ENCODE peak calls at places on chromosomes 2 and 18, in seven cellular contexts. One of them, this sample, is unnamed. For H3K4me1 and H3K9me3, the result is how much of the 10 kb centered on the place peaks cover.

GRCh38 chr2:170214309-170214902 is 36.5 kb downstream of the MYO3B start:
- DNase-seq in spleen: no peak
- DNase-seq in heart right ventricle: no peak
- DNase-seq in pancreas: no peak
- DNase-seq in upper lobe of left lung: no peak
- DNase-seq in HCT116: no peak
- DNase-seq in body of pancreas: no peak
- DNase-seq in this sample: no peak

GRCh38 chr2:201269764-201270163 is 9.4 kb downstream of the CASP8 start:
- DNase-seq in spleen: no peak
- DNase-seq in heart right ventricle: no peak
- DNase-seq in pancreas: no peak
- DNase-seq in upper lobe of left lung: no peak
- DNase-seq in HCT116: no peak
- DNase-seq in body of pancreas: no peak
- DNase-seq in this sample: no peak

GRCh38 chr2:25201265-25201664 is 32.9 kb upstream of the POMC start:
- DNase-seq in spleen: no peak
- DNase-seq in heart right ventricle: no peak
- DNase-seq in pancreas: no peak
- DNase-seq in upper lobe of left lung: no peak
- DNase-seq in HCT116: peak
- DNase-seq in body of pancreas: no peak
- DNase-seq in this sample: no peak

GRCh38 chr2:161898633-161899032 is 175.4 kb downstream of the DPP4 start:
- DNase-seq in spleen: no peak
- DNase-seq in heart right ventricle: no peak
- DNase-seq in pancreas: no peak
- DNase-seq in upper lobe of left lung: no peak
- DNase-seq in HCT116: no peak
- DNase-seq in body of pancreas: no peak
- DNase-seq in this sample: no peak

GRCh38 chr2:204175552-204176271 is 239.1 kb downstream of the ICOS start:
- DNase-seq in spleen: no peak
- DNase-seq in heart right ventricle: no peak
- DNase-seq in pancreas: no peak
- DNase-seq in upper lobe of left lung: no peak
- DNase-seq in HCT116: no peak
- DNase-seq in body of pancreas: no peak
- DNase-seq in this sample: no peak

GRCh38 chr2:45009928-45010705 is 865 bp upstream of the SIX2 start:
- DNase-seq in spleen: no peak
- DNase-seq in heart right ventricle: peak
- DNase-seq in pancreas: peak
- DNase-seq in upper lobe of left lung: peak
- DNase-seq in HCT116: no peak
- DNase-seq in body of pancreas: peak
- DNase-seq in this sample: peak

GRCh38 chr2:81894451-81894990 is 1590.0 kb upstream of the LRRTM1 start:
- DNase-seq in spleen: no peak
- DNase-seq in heart right ventricle: no peak
- DNase-seq in pancreas: no peak
- DNase-seq in upper lobe of left lung: no peak
- DNase-seq in HCT116: no peak
- DNase-seq in body of pancreas: no peak
- DNase-seq in this sample: no peak

GRCh38 chr2:2769481-2770431 is 438.7 kb upstream of the MYT1L start:
- DNase-seq in spleen: peak
- DNase-seq in heart right ventricle: peak
- DNase-seq in pancreas: peak
- DNase-seq in upper lobe of left lung: no peak
- DNase-seq in HCT116: no peak
- DNase-seq in body of pancreas: no peak
- DNase-seq in this sample: no peak

GRCh38 chr18:5958822-5959221 is 63.5 kb upstream of the TMEM200C start:
- DNase-seq in spleen: no peak
- DNase-seq in heart right ventricle: no peak
- DNase-seq in pancreas: no peak
- DNase-seq in upper lobe of left lung: no peak
- DNase-seq in HCT116: no peak
- DNase-seq in body of pancreas: no peak
- DNase-seq in this sample: no peak

GRCh38 chr2:44290271-44290670 is 15.0 kb downstream of the SLC3A1 start:
- DNase-seq in spleen: no peak
- DNase-seq in heart right ventricle: no peak
- DNase-seq in pancreas: no peak
- DNase-seq in upper lobe of left lung: no peak
- DNase-seq in HCT116: no peak
- DNase-seq in body of pancreas: no peak
- DNase-seq in this sample: no peak

GRCh38 chr2:46333912-46334311 is 36.7 kb downstream of the EPAS1 start:
- DNase-seq in spleen: no peak
- DNase-seq in heart right ventricle: no peak
- DNase-seq in pancreas: no peak
- DNase-seq in upper lobe of left lung: no peak
- DNase-seq in HCT116: no peak
- DNase-seq in body of pancreas: no peak
- DNase-seq in this sample: peak

GRCh38 chr2:69570474-69570873 is 73.1 kb downstream of the AAK1 start:
- DNase-seq in spleen: no peak
- DNase-seq in heart right ventricle: no peak
- DNase-seq in pancreas: no peak
- DNase-seq in upper lobe of left lung: no peak
- DNase-seq in HCT116: no peak
- DNase-seq in body of pancreas: no peak
- DNase-seq in this sample: no peak

GRCh38 chr18:24919141-24919540 is 432.8 kb downstream of the ZNF521 start:
- DNase-seq in spleen: no peak
- DNase-seq in heart right ventricle: no peak
- DNase-seq in pancreas: no peak
- DNase-seq in upper lobe of left lung: no peak
- DNase-seq in HCT116: no peak
- DNase-seq in body of pancreas: no peak
- DNase-seq in this sample: no peak

GRCh38 chr18:63831080-63831788 is 56.0 kb downstream of the SERPINB7 start:
- DNase-seq in spleen: no peak
- DNase-seq in heart right ventricle: no peak
- DNase-seq in pancreas: no peak
- DNase-seq in upper lobe of left lung: no peak
- DNase-seq in HCT116: no peak
- DNase-seq in body of pancreas: no peak
- DNase-seq in this sample: no peak

GRCh38 chr18:189254-189653 is 30.9 kb downstream of the USP14 start:
- DNase-seq in spleen: no peak
- DNase-seq in heart right ventricle: no peak
- DNase-seq in pancreas: no peak
- DNase-seq in upper lobe of left lung: no peak
- DNase-seq in HCT116: no peak
- DNase-seq in body of pancreas: no peak
- DNase-seq in this sample: no peak

GRCh38 chr2:165406053-165406628 is 63.4 kb upstream of the CSRNP3 start:
- DNase-seq in spleen: no peak
- DNase-seq in heart right ventricle: no peak
- DNase-seq in pancreas: no peak
- DNase-seq in upper lobe of left lung: no peak
- DNase-seq in HCT116: no peak
- DNase-seq in body of pancreas: no peak
- DNase-seq in this sample: no peak

GRCh38 chr2:120763516-120763915 is 27.8 kb downstream of the GLI2 start:
- DNase-seq in spleen: peak
- DNase-seq in heart right ventricle: no peak
- DNase-seq in pancreas: no peak
- DNase-seq in upper lobe of left lung: peak
- DNase-seq in HCT116: no peak
- DNase-seq in body of pancreas: peak
- DNase-seq in this sample: no peak

GRCh38 chr2:63029058-63029457 is 21.6 kb upstream of the OTX1 start:
- DNase-seq in spleen: no peak
- DNase-seq in heart right ventricle: no peak
- DNase-seq in pancreas: no peak
- DNase-seq in upper lobe of left lung: no peak
- DNase-seq in HCT116: no peak
- DNase-seq in body of pancreas: no peak
- DNase-seq in this sample: peak

GRCh38 chr18:57455576-57456129 is 20.5 kb downstream of the ONECUT2 start:
- DNase-seq in spleen: no peak
- DNase-seq in heart right ventricle: no peak
- DNase-seq in pancreas: no peak
- DNase-seq in upper lobe of left lung: no peak
- DNase-seq in HCT116: no peak
- DNase-seq in body of pancreas: no peak
- DNase-seq in this sample: no peak

GRCh38 chr2:8332646-8333045 is 349.2 kb upstream of the ID2 start:
- DNase-seq in spleen: no peak
- DNase-seq in heart right ventricle: no peak
- DNase-seq in pancreas: no peak
- DNase-seq in upper lobe of left lung: no peak
- DNase-seq in HCT116: no peak
- DNase-seq in body of pancreas: no peak
- DNase-seq in this sample: no peak

GRCh38 chr2:188776634-188777033 is 197.5 kb upstream of the COL3A1 start:
- DNase-seq in spleen: no peak
- DNase-seq in heart right ventricle: no peak
- DNase-seq in pancreas: no peak
- DNase-seq in upper lobe of left lung: no peak
- DNase-seq in HCT116: peak
- DNase-seq in body of pancreas: no peak
- DNase-seq in this sample: no peak

GRCh38 chr2:176391020-176391419 is 121.8 kb downstream of the MTX2 start:
- DNase-seq in spleen: no peak
- DNase-seq in heart right ventricle: no peak
- DNase-seq in pancreas: no peak
- DNase-seq in upper lobe of left lung: no peak
- DNase-seq in HCT116: no peak
- DNase-seq in body of pancreas: no peak
- DNase-seq in this sample: no peak

GRCh38 chr18:31612124-31612523 is 20.4 kb downstream of the TTR start:
- DNase-seq in spleen: no peak
- DNase-seq in heart right ventricle: peak
- DNase-seq in pancreas: no peak
- DNase-seq in upper lobe of left lung: no peak
- DNase-seq in HCT116: no peak
- DNase-seq in body of pancreas: no peak
- DNase-seq in this sample: no peak

GRCh38 chr18:48779462-48779861 is 171.3 kb downstream of the SMAD7 start:
- DNase-seq in spleen: no peak
- DNase-seq in heart right ventricle: no peak
- DNase-seq in pancreas: peak
- DNase-seq in upper lobe of left lung: no peak
- DNase-seq in HCT116: no peak
- DNase-seq in body of pancreas: no peak
- DNase-seq in this sample: no peak
- H3K4me1 ChIP-seq in spleen: half or more
- H3K4me1 ChIP-seq in heart right ventricle: half or more
- H3K4me1 ChIP-seq in pancreas: under half
- H3K4me1 ChIP-seq in upper lobe of left lung: half or more
- H3K4me1 ChIP-seq in HCT116: under half
- H3K4me1 ChIP-seq in body of pancreas: under half
- H3K4me1 ChIP-seq in this sample: under half

DNA sequence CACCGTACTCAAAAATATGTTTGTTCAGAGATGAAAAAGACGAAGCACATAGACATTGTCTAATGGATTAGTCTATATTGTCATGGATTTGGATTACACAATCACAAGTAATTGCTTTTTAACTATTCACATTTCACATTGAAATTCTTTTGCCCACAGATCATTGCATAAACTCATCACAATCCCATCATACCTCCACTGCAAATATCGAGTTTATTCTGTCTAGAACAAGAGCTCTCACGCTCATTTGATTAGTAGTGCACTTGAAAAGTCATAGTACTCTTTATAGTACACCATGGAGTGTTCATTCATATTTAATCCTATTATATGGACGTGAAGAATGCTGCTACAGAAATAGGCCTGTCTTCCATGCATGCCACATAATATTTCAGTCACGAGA is 97.9 kb upstream of the SOX11 start:
- DNase-seq in spleen: no peak
- DNase-seq in heart right ventricle: no peak
- DNase-seq in pancreas: no peak
- DNase-seq in upper lobe of left lung: no peak
- DNase-seq in HCT116: no peak
- DNase-seq in body of pancreas: no peak
- DNase-seq in this sample: no peak
- H3K9me3 ChIP-seq in spleen: under half
- H3K9me3 ChIP-seq in heart right ventricle: under half
- H3K9me3 ChIP-seq in pancreas: under half
- H3K9me3 ChIP-seq in upper lobe of left lung: under half
- H3K9me3 ChIP-seq in HCT116: under half
- H3K9me3 ChIP-seq in body of pancreas: under half
- H3K9me3 ChIP-seq in this sample: under half

DNA sequence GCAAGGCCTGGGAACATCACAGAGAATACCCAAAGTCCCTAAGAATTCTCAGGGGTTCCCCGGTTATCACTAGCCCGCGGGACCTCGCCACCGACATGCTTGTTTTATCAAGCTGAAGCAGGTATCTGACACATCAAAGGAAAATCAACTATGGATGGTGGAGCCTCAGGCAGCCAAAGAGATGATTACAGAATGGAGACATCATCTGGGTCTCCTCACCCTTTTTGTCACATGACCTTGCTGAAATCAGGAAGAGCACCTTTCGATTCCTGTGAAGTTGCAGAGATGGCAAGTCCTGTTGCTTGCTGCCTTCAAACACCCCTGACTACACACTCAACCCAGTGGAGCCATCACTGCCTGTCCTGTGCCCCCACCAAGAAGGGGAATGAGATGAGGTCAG is 19.2 kb upstream of the CAB39 start:
- DNase-seq in spleen: no peak
- DNase-seq in heart right ventricle: no peak
- DNase-seq in pancreas: no peak
- DNase-seq in upper lobe of left lung: no peak
- DNase-seq in HCT116: no peak
- DNase-seq in body of pancreas: no peak
- DNase-seq in this sample: no peak
- H3K4me1 ChIP-seq in spleen: under half
- H3K4me1 ChIP-seq in heart right ventricle: under half
- H3K4me1 ChIP-seq in pancreas: under half
- H3K4me1 ChIP-seq in upper lobe of left lung: under half
- H3K4me1 ChIP-seq in HCT116: under half
- H3K4me1 ChIP-seq in body of pancreas: under half
- H3K4me1 ChIP-seq in this sample: under half

DNA sequence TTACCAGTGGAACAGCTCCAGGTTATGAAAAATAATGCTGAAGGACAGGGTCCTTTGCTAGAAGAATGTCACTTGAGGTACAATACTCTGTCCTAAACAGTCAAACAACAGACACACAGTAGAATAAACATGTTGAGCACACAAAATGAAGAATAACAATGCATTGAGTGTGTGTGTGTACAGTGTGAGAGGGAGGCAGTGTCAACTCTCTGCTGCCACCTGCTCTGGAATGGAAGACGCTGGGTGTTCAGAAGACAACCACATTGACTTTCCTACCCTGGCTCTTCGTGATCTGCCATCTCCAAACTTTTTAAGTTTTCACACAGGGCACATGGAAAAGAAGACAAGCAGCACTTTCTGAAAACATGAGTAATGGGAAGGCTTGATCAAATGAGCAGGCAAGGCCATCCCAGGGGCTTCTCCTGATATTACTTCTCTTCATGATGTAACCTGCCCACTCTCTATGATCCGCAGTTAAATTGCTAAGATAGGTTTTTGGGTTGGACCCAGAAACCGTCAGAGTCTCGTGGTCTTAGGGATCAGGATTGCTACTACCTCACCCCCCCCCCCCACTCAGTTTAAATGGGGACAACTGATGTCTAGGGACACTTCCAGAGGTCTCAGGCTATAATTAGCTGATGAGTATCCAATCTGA is 533.2 kb upstream of the TNP1 start:
- DNase-seq in spleen: no peak
- DNase-seq in heart right ventricle: no peak
- DNase-seq in pancreas: no peak
- DNase-seq in upper lobe of left lung: no peak
- DNase-seq in HCT116: no peak
- DNase-seq in body of pancreas: no peak
- DNase-seq in this sample: no peak
- H3K9me3 ChIP-seq in spleen: under half
- H3K9me3 ChIP-seq in heart right ventricle: under half
- H3K9me3 ChIP-seq in pancreas: under half
- H3K9me3 ChIP-seq in upper lobe of left lung: under half
- H3K9me3 ChIP-seq in HCT116: under half
- H3K9me3 ChIP-seq in body of pancreas: under half
- H3K9me3 ChIP-seq in this sample: under half

This sample was measured in SJCRH30.